ENCODE peak calls at places on chromosomes 2 and 18, in four cellular contexts. One of them, this sample, is unnamed.

GRCh38 chr2:119794237-119794636 is 34.5 kb downstream of the PTPN4 start:
- DNase-seq in H9: no peak
- DNase-seq in H1: no peak
- DNase-seq in IMR-90: no peak
- DNase-seq in this sample: no peak

GRCh38 chr2:239893236-239893515 is 132.0 kb downstream of the NDUFA10 start:
- DNase-seq in H9: peak; percentile 20
- DNase-seq in H1: no peak
- DNase-seq in IMR-90: no peak
- DNase-seq in this sample: no peak

GRCh38 chr2:29322011-29322410 is 206.8 kb downstream of the CLIP4 start:
- DNase-seq in IMR-90: no peak
- DNase-seq in H9: no peak
- DNase-seq in H1: no peak
- DNase-seq in this sample: no peak

GRCh38 chr2:10591207-10591606 is 98.6 kb downstream of the NOL10 start:
- DNase-seq in H9: no peak
- DNase-seq in IMR-90: peak; percentile 34
- DNase-seq in H1: no peak
- DNase-seq in this sample: peak; percentile 33

GRCh38 chr18:26657618-26658581 is 109.5 kb upstream of the KCTD1 start:
- DNase-seq in IMR-90: no peak
- DNase-seq in H9: no peak
- DNase-seq in H1: no peak
- DNase-seq in this sample: no peak

GRCh38 chr2:144479138-144479537 is 40.8 kb downstream of the ZEB2 start:
- DNase-seq in IMR-90: peak; percentile 59
- DNase-seq in H1: no peak
- DNase-seq in H9: peak; percentile 68
- DNase-seq in this sample: peak; percentile 97

GRCh38 chr18:57190026-57190425 is 43.1 kb downstream of the BOD1L2 start:
- DNase-seq in H9: no peak
- DNase-seq in H1: no peak
- DNase-seq in IMR-90: no peak
- DNase-seq in this sample: no peak

GRCh38 chr2:174688079-174688478 is 76.2 kb downstream of the CHRNA1 start:
- DNase-seq in IMR-90: peak; percentile 61
- DNase-seq in H1: no peak
- DNase-seq in H9: no peak
- DNase-seq in this sample: no peak

GRCh38 chr18:55321268-55322175 is 266.5 kb downstream of the TCF4 start:
- DNase-seq in H9: peak; percentile 85
- DNase-seq in IMR-90: peak; percentile 89
- DNase-seq in H1: peak; percentile 87
- DNase-seq in this sample: peak; percentile 93

GRCh38 chr2:67256892-67257291 is 140.2 kb upstream of the ETAA1 start:
- DNase-seq in IMR-90: peak; percentile 98
- DNase-seq in H1: no peak
- DNase-seq in H9: no peak
- DNase-seq in this sample: no peak

GRCh38 chr2:109242654-109243331 is 113.8 kb downstream of the SH3RF3 start:
- DNase-seq in IMR-90: peak; percentile 94
- DNase-seq in H1: no peak
- DNase-seq in H9: no peak
- DNase-seq in this sample: no peak

GRCh38 chr18:76275913-76276312 is 219.1 kb downstream of the ZNF516 start:
- DNase-seq in IMR-90: no peak
- DNase-seq in H1: no peak
- DNase-seq in H9: no peak
- DNase-seq in this sample: no peak

GRCh38 chr2:175309799-175310198 is 128.3 kb upstream of the ATP5MC3 start:
- DNase-seq in H1: peak; percentile 54
- DNase-seq in IMR-90: peak; percentile 10
- DNase-seq in H9: peak; percentile 70
- DNase-seq in this sample: peak; percentile 65

GRCh38 chr2:183255406-183255805 is 131.2 kb downstream of the NUP35 start:
- DNase-seq in H1: no peak
- DNase-seq in IMR-90: no peak
- DNase-seq in H9: no peak
- DNase-seq in this sample: peak; percentile 28

GRCh38 chr2:239443666-239444567 is 43.1 kb upstream of the HDAC4 start:
- DNase-seq in H1: no peak
- DNase-seq in IMR-90: peak; percentile 2
- DNase-seq in H9: no peak
- DNase-seq in this sample: no peak

GRCh38 chr2:10919776-10920606 is 8.3 kb downstream of the KCNF1 start:
- DNase-seq in H9: no peak
- DNase-seq in IMR-90: no peak
- DNase-seq in H1: no peak
- DNase-seq in this sample: no peak

GRCh38 chr2:13543550-13543949 is 826.8 kb downstream of the TRIB2 start:
- DNase-seq in IMR-90: no peak
- DNase-seq in H9: no peak
- DNase-seq in H1: no peak
- DNase-seq in this sample: no peak

GRCh38 chr2:236578411-236578846 is 8.8 kb downstream of the ACKR3 start:
- DNase-seq in H1: no peak
- DNase-seq in IMR-90: no peak
- DNase-seq in H9: no peak
- DNase-seq in this sample: no peak

GRCh38 chr2:236578980-236579745 is 9.5 kb downstream of the ACKR3 start:
- DNase-seq in H1: no peak
- DNase-seq in IMR-90: no peak
- DNase-seq in H9: no peak
- DNase-seq in this sample: peak; percentile 51

GRCh38 chr2:236576978-236577377 is 7.4 kb downstream of the ACKR3 start:
- DNase-seq in H9: no peak
- DNase-seq in H1: no peak
- DNase-seq in IMR-90: no peak
- DNase-seq in this sample: no peak

GRCh38 chr2:236576053-236576452 is 6.4 kb downstream of the ACKR3 start:
- DNase-seq in H9: peak; percentile 53
- DNase-seq in H1: no peak
- DNase-seq in IMR-90: no peak
- DNase-seq in this sample: peak; percentile 93

GRCh38 chr2:236577481-236578410 is 8.1 kb downstream of the ACKR3 start:
- DNase-seq in IMR-90: no peak
- DNase-seq in H1: no peak
- DNase-seq in H9: no peak
- DNase-seq in this sample: no peak
- H2BK15ac ChIP-seq in IMR-90: no peak overlapping the region
- H2BK15ac ChIP-seq in H1: no peak overlapping the region
- H2BK15ac ChIP-seq in H9: no peak overlapping the region
- H2BK15ac ChIP-seq in this sample: no peak overlapping the region

DNA sequence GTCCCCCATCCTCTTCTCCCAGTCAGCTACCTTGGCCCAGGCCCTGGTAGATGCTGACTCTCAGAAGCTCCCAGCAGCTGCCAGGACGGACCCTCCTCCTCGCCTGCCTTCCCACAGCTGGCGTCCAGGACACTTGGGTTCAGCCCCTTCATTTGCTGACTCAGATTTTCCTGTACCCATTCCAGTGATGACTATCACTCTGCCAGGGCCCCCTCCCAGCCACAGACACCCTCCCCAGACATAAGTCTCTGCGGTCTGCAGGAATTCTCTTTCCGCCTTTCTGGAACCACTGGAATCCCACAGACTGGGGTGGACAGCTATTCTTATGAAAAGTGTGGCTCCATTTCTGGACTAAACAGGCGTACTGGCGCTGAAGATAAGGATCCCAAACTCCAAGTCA is 260.3 kb upstream of the EPAS1 start:
- DNase-seq in H9: no peak
- DNase-seq in IMR-90: peak; percentile 32
- DNase-seq in H1: no peak
- DNase-seq in this sample: no peak
- H3K56ac ChIP-seq in H9: no peak overlapping the region
- H3K56ac ChIP-seq in IMR-90: no peak overlapping the region
- H3K56ac ChIP-seq in H1: no peak overlapping the region
- H3K56ac ChIP-seq in this sample: no peak overlapping the region

GRCh38 chr2:133444411-133444934 is 123.8 kb downstream of the NCKAP5 start:
- DNase-seq in IMR-90: no peak
- DNase-seq in H9: no peak
- DNase-seq in H1: no peak
- DNase-seq in this sample: peak; percentile 82
- H2BK15ac ChIP-seq in IMR-90: no peak overlapping the region
- H2BK15ac ChIP-seq in H9: no peak overlapping the region
- H2BK15ac ChIP-seq in H1: no peak overlapping the region
- H2BK15ac ChIP-seq in this sample: no peak overlapping the region

DNA sequence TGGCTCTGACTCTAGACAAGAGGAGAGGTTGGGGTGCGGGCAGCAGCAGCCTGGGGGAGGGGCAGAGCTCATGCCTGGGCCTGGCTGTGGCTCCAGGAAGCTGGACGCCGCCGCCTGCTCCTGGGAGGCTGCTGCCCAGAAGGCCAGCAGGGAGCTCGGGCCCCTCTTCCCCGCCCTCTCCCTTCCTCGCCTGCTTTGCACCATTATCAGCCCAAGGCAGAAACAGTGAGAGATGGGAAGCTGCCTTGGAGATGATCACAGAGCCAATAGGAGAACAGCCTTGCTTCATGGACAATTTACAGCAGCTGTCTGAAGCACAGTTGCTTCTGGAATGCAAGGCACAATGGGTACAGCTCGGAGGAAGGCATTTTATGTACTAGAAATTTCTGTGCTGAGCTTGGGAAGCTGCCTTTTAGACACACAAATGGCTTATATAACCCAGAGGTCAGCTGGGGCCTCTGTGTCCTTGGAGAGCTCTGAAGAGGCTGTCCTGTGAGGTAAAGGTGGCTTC is 55.3 kb upstream of the AFF3 start:
- DNase-seq in H9: peak; percentile 65
- DNase-seq in H1: peak; percentile 69
- DNase-seq in IMR-90: peak; percentile 46
- DNase-seq in this sample: peak; percentile 74
- H3K56ac ChIP-seq in H9: no peak overlapping the region
- H3K56ac ChIP-seq in H1: no peak overlapping the region
- H3K56ac ChIP-seq in IMR-90: peak overlapping the region; percentile 11
- H3K56ac ChIP-seq in this sample: no peak overlapping the region

GRCh38 chr2:96081042-96081441 is 35.3 kb downstream of the ADRA2B start:
- DNase-seq in H1: no peak
- DNase-seq in H9: no peak
- DNase-seq in IMR-90: no peak
- DNase-seq in this sample: no peak

GRCh38 chr2:96084006-96084857 is 32.1 kb downstream of the ADRA2B start:
- DNase-seq in H1: peak; percentile 38
- DNase-seq in IMR-90: no peak
- DNase-seq in H9: peak; percentile 18
- DNase-seq in this sample: no peak

GRCh38 chr2:96085541-96086355 is 30.6 kb downstream of the ADRA2B start:
- DNase-seq in IMR-90: no peak
- DNase-seq in H1: no peak
- DNase-seq in H9: no peak
- DNase-seq in this sample: no peak

GRCh38 chr2:96082211-96083063 is 33.9 kb downstream of the ADRA2B start:
- DNase-seq in IMR-90: no peak
- DNase-seq in H9: no peak
- DNase-seq in H1: no peak
- DNase-seq in this sample: no peak

DNA sequence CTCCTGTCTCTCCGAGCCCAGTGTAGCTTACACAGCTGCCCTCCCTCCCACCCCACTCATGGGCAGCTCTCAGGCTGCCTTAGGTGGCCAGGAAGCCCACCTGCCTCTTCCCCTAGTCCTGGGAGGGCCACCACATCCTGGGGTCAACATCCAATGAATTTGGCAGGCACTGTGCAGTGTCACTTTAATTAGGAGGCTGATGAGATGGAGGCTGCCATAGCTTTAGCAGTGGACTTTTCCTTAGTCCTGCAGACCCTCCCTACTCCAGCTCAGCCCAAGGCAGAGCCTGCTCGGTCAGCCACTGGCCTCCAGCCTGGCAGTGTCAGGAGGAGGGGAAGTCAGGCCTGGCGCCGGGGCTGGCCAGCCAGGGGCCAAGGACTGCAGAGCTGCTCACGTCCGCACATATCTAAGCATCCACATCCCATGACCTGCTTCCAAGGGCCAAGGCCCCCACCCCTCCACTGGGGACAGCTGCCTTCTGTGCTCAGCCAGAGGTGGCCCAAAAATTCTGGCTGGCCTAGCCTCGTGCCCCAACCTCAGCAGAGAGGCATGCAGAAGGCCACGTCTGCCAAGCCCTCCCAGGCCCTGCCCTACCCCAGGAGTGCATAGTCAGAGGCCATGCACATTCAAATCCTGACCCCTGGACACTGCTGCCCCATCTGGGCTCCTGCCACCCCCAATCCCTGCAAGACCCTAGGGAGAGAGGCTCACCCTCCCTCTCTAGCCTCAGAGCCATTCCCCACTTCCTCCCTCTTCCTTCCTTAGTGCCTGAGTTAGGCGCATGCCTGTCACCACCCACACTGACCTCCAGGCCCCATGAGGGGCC is 33.1 kb downstream of the ADRA2B start:
- DNase-seq in H9: no peak
- DNase-seq in IMR-90: no peak
- DNase-seq in H1: peak; percentile 30
- DNase-seq in this sample: no peak
- H2BK15ac ChIP-seq in H9: no peak overlapping the region
- H2BK15ac ChIP-seq in IMR-90: no peak overlapping the region
- H2BK15ac ChIP-seq in H1: no peak overlapping the region
- H2BK15ac ChIP-seq in this sample: no peak overlapping the region

GRCh38 chr2:11940121-11940743 is 193.8 kb downstream of the LPIN1 start:
- DNase-seq in H1: no peak
- DNase-seq in IMR-90: no peak
- DNase-seq in H9: no peak
- DNase-seq in this sample: peak; percentile 83

GRCh38 chr2:11945139-11946126 is 199.0 kb downstream of the LPIN1 start:
- DNase-seq in H1: no peak
- DNase-seq in H9: no peak
- DNase-seq in IMR-90: no peak
- DNase-seq in this sample: no peak

GRCh38 chr2:11941201-11942041 is 195.0 kb downstream of the LPIN1 start:
- DNase-seq in H9: no peak
- DNase-seq in H1: no peak
- DNase-seq in IMR-90: no peak
- DNase-seq in this sample: no peak

GRCh38 chr2:11940799-11941198 is 194.4 kb downstream of the LPIN1 start:
- DNase-seq in IMR-90: no peak
- DNase-seq in H1: no peak
- DNase-seq in H9: no peak
- DNase-seq in this sample: peak; percentile 18

GRCh38 chr2:11944311-11944710 is 197.9 kb downstream of the LPIN1 start:
- DNase-seq in IMR-90: no peak
- DNase-seq in H1: no peak
- DNase-seq in H9: no peak
- DNase-seq in this sample: no peak
- H3K56ac ChIP-seq in IMR-90: no peak overlapping the region
- H3K56ac ChIP-seq in H1: no peak overlapping the region
- H3K56ac ChIP-seq in H9: no peak overlapping the region
- H3K56ac ChIP-seq in this sample: no peak overlapping the region

This sample was measured in mesendoderm.